ENCODE peak calls at places on chromosomes 2 and 18, in nine cellular contexts. One of them, this sample, is unnamed.

GRCh38 chr2:239612133-239612532 is 211.3 kb upstream of the HDAC4 start:
- DNase-seq in Peyer's patch: peak; percentile 30
- DNase-seq in HFFc6: no peak
- DNase-seq in fibroblast of lung: no peak
- DNase-seq in GM06990: no peak
- DNase-seq in T-helper 2 cell: no peak
- DNase-seq in GM23248: no peak
- DNase-seq in right lobe of liver: no peak
- DNase-seq in cerebellum: no peak
- DNase-seq in this sample: no peak

GRCh38 chr2:214029190-214029589 is 381.7 kb upstream of the VWC2L start:
- DNase-seq in Peyer's patch: no peak
- DNase-seq in HFFc6: no peak
- DNase-seq in fibroblast of lung: no peak
- DNase-seq in GM06990: no peak
- DNase-seq in T-helper 2 cell: no peak
- DNase-seq in GM23248: no peak
- DNase-seq in right lobe of liver: no peak
- DNase-seq in cerebellum: no peak
- DNase-seq in this sample: no peak

GRCh38 chr2:240790370-240791210 is 29.4 kb downstream of the KIF1A start:
- DNase-seq in Peyer's patch: peak; percentile 35
- DNase-seq in HFFc6: no peak
- DNase-seq in fibroblast of lung: no peak
- DNase-seq in GM06990: no peak
- DNase-seq in T-helper 2 cell: no peak
- DNase-seq in GM23248: no peak
- DNase-seq in right lobe of liver: no peak
- DNase-seq in cerebellum: no peak
- DNase-seq in this sample: no peak

GRCh38 chr18:32930695-32931301 is 158.0 kb upstream of the KLHL14 start:
- DNase-seq in Peyer's patch: no peak
- DNase-seq in HFFc6: peak; percentile 5
- DNase-seq in fibroblast of lung: peak; percentile 63
- DNase-seq in GM06990: peak; percentile 17
- DNase-seq in T-helper 2 cell: no peak
- DNase-seq in GM23248: peak; percentile 78
- DNase-seq in right lobe of liver: no peak
- DNase-seq in cerebellum: no peak
- DNase-seq in this sample: peak; percentile 67

GRCh38 chr18:76519156-76519549 is 24.1 kb upstream of the ZNF516 start:
- DNase-seq in Peyer's patch: no peak
- DNase-seq in HFFc6: no peak
- DNase-seq in fibroblast of lung: peak; percentile 22
- DNase-seq in GM06990: no peak
- DNase-seq in T-helper 2 cell: no peak
- DNase-seq in GM23248: peak; percentile 62
- DNase-seq in right lobe of liver: no peak
- DNase-seq in cerebellum: no peak
- DNase-seq in this sample: no peak

GRCh38 chr2:219128401-219128800 is 32.2 kb downstream of the NHEJ1 start:
- DNase-seq in Peyer's patch: no peak
- DNase-seq in HFFc6: no peak
- DNase-seq in fibroblast of lung: no peak
- DNase-seq in GM06990: no peak
- DNase-seq in T-helper 2 cell: no peak
- DNase-seq in GM23248: no peak
- DNase-seq in right lobe of liver: peak; percentile 53
- DNase-seq in cerebellum: no peak
- DNase-seq in this sample: no peak

GRCh38 chr18:62672600-62672999 is 42.7 kb upstream of the PHLPP1 start:
- DNase-seq in Peyer's patch: no peak
- DNase-seq in HFFc6: no peak
- DNase-seq in fibroblast of lung: no peak
- DNase-seq in GM06990: no peak
- DNase-seq in T-helper 2 cell: no peak
- DNase-seq in GM23248: no peak
- DNase-seq in right lobe of liver: no peak
- DNase-seq in cerebellum: no peak
- DNase-seq in this sample: no peak

GRCh38 chr2:45743531-45744391 is 92.3 kb downstream of the PRKCE start:
- DNase-seq in Peyer's patch: no peak
- DNase-seq in HFFc6: peak; percentile 45
- DNase-seq in fibroblast of lung: peak; percentile 24
- DNase-seq in GM06990: no peak
- DNase-seq in T-helper 2 cell: no peak
- DNase-seq in GM23248: peak; percentile 88
- DNase-seq in right lobe of liver: no peak
- DNase-seq in cerebellum: no peak
- DNase-seq in this sample: no peak

GRCh38 chr18:59228361-59228760 is 8.4 kb downstream of the GRP start:
- DNase-seq in Peyer's patch: no peak
- DNase-seq in HFFc6: peak; percentile 56
- DNase-seq in fibroblast of lung: no peak
- DNase-seq in GM06990: no peak
- DNase-seq in T-helper 2 cell: no peak
- DNase-seq in GM23248: peak; percentile 75
- DNase-seq in right lobe of liver: no peak
- DNase-seq in cerebellum: no peak
- DNase-seq in this sample: no peak

GRCh38 chr2:25482341-25482740 is 140.6 kb upstream of the DNMT3A start:
- DNase-seq in Peyer's patch: no peak
- DNase-seq in HFFc6: no peak
- DNase-seq in fibroblast of lung: no peak
- DNase-seq in GM06990: no peak
- DNase-seq in T-helper 2 cell: no peak
- DNase-seq in GM23248: no peak
- DNase-seq in right lobe of liver: no peak
- DNase-seq in cerebellum: no peak
- DNase-seq in this sample: no peak

GRCh38 chr2:127255721-127256120 is 35.6 kb upstream of the CYP27C1 start:
- DNase-seq in Peyer's patch: no peak
- DNase-seq in HFFc6: no peak
- DNase-seq in fibroblast of lung: no peak
- DNase-seq in GM06990: no peak
- DNase-seq in T-helper 2 cell: no peak
- DNase-seq in GM23248: no peak
- DNase-seq in right lobe of liver: no peak
- DNase-seq in cerebellum: no peak
- DNase-seq in this sample: no peak

GRCh38 chr2:177692828-177693269 is 300.3 kb downstream of the AGPS start:
- DNase-seq in Peyer's patch: no peak
- DNase-seq in HFFc6: peak; percentile 9
- DNase-seq in fibroblast of lung: peak; percentile 6
- DNase-seq in GM06990: no peak
- DNase-seq in T-helper 2 cell: no peak
- DNase-seq in GM23248: peak; percentile 49
- DNase-seq in right lobe of liver: no peak
- DNase-seq in cerebellum: no peak
- DNase-seq in this sample: no peak

GRCh38 chr2:120401275-120402069 is 55.5 kb downstream of the INHBB start:
- DNase-seq in Peyer's patch: no peak
- DNase-seq in HFFc6: no peak
- DNase-seq in fibroblast of lung: no peak
- DNase-seq in GM06990: no peak
- DNase-seq in T-helper 2 cell: no peak
- DNase-seq in GM23248: no peak
- DNase-seq in right lobe of liver: no peak
- DNase-seq in cerebellum: no peak
- DNase-seq in this sample: no peak

GRCh38 chr2:161746891-161747535 is 122.8 kb downstream of the SLC4A10 start:
- DNase-seq in Peyer's patch: no peak
- DNase-seq in HFFc6: no peak
- DNase-seq in fibroblast of lung: no peak
- DNase-seq in GM06990: no peak
- DNase-seq in T-helper 2 cell: no peak
- DNase-seq in GM23248: no peak
- DNase-seq in right lobe of liver: no peak
- DNase-seq in cerebellum: no peak
- DNase-seq in this sample: no peak

GRCh38 chr2:174059178-174059874 is 94.2 kb upstream of the SP3 start:
- DNase-seq in Peyer's patch: no peak
- DNase-seq in HFFc6: peak; percentile 89
- DNase-seq in fibroblast of lung: peak; percentile 77
- DNase-seq in GM06990: no peak
- DNase-seq in T-helper 2 cell: no peak
- DNase-seq in GM23248: peak; percentile 77
- DNase-seq in right lobe of liver: no peak
- DNase-seq in cerebellum: no peak
- DNase-seq in this sample: no peak

GRCh38 chr2:162317910-162318279 is 589 bp downstream of the IFIH1 start:
- DNase-seq in Peyer's patch: peak; percentile 65
- DNase-seq in HFFc6: peak; percentile 8
- DNase-seq in fibroblast of lung: peak; percentile 12
- DNase-seq in GM06990: peak; percentile 58
- DNase-seq in T-helper 2 cell: peak; percentile 10
- DNase-seq in GM23248: peak; percentile 64
- DNase-seq in right lobe of liver: peak; percentile 61
- DNase-seq in cerebellum: no peak
- DNase-seq in this sample: no peak

GRCh38 chr2:225070811-225071210 is 28.5 kb upstream of the DOCK10 start:
- DNase-seq in Peyer's patch: no peak
- DNase-seq in HFFc6: no peak
- DNase-seq in fibroblast of lung: no peak
- DNase-seq in GM06990: no peak
- DNase-seq in T-helper 2 cell: no peak
- DNase-seq in GM23248: no peak
- DNase-seq in right lobe of liver: no peak
- DNase-seq in cerebellum: no peak
- DNase-seq in this sample: no peak

GRCh38 chr2:195094330-195094729 is 562.7 kb upstream of the SLC39A10 start:
- DNase-seq in Peyer's patch: no peak
- DNase-seq in HFFc6: no peak
- DNase-seq in fibroblast of lung: peak; percentile 54
- DNase-seq in GM06990: no peak
- DNase-seq in T-helper 2 cell: no peak
- DNase-seq in GM23248: peak; percentile 22
- DNase-seq in right lobe of liver: no peak
- DNase-seq in cerebellum: no peak
- DNase-seq in this sample: no peak

GRCh38 chr2:201618744-201619654 is 24.3 kb downstream of the TMEM237 start:
- DNase-seq in Peyer's patch: peak; percentile 60
- DNase-seq in HFFc6: no peak
- DNase-seq in fibroblast of lung: peak; percentile 56
- DNase-seq in GM06990: no peak
- DNase-seq in T-helper 2 cell: no peak
- DNase-seq in GM23248: peak; percentile 95
- DNase-seq in right lobe of liver: peak; percentile 61
- DNase-seq in cerebellum: peak; percentile 21
- DNase-seq in this sample: no peak

GRCh38 chr2:89767581-89768435 is 1076.3 kb downstream of the RPIA start:
- DNase-seq in Peyer's patch: peak; percentile 51
- DNase-seq in HFFc6: no peak
- DNase-seq in fibroblast of lung: no peak
- DNase-seq in GM06990: no peak
- DNase-seq in T-helper 2 cell: no peak
- DNase-seq in GM23248: no peak
- DNase-seq in right lobe of liver: peak; percentile 50
- DNase-seq in cerebellum: no peak
- DNase-seq in this sample: no peak